ENCODE peak calls at places on chromosomes 12 and 14, in seven cellular contexts. One of them, this sample, is unnamed.

GRCh38 chr12:25052191-25053020 is 103.5 kb upstream of the BCAT1 start:
- DNase-seq in H1: no peak
- DNase-seq in tibial artery: no peak
- DNase-seq in upper lobe of left lung: peak
- DNase-seq in AG04450: no peak
- DNase-seq in GM23338: peak
- DNase-seq in HL-60: peak
- DNase-seq in this sample: no peak

GRCh38 chr14:32478027-32478426 is 148.9 kb downstream of the AKAP6 start:
- DNase-seq in H1: no peak
- DNase-seq in tibial artery: no peak
- DNase-seq in upper lobe of left lung: no peak
- DNase-seq in AG04450: no peak
- DNase-seq in GM23338: no peak
- DNase-seq in HL-60: no peak
- DNase-seq in this sample: no peak

GRCh38 chr12:123937707-123938600 is 34.7 kb downstream of the CCDC92 start:
- DNase-seq in H1: no peak
- DNase-seq in tibial artery: no peak
- DNase-seq in upper lobe of left lung: peak
- DNase-seq in AG04450: no peak
- DNase-seq in GM23338: no peak
- DNase-seq in HL-60: no peak
- DNase-seq in this sample: no peak

GRCh38 chr12:66269757-66270383 is 32.4 kb upstream of the HELB start:
- DNase-seq in H1: no peak
- DNase-seq in tibial artery: no peak
- DNase-seq in upper lobe of left lung: no peak
- DNase-seq in AG04450: peak
- DNase-seq in GM23338: peak
- DNase-seq in HL-60: no peak
- DNase-seq in this sample: no peak

GRCh38 chr12:53378705-53379388 is 1.1 kb upstream of the SP1 start:
- DNase-seq in H1: no peak
- DNase-seq in tibial artery: no peak
- DNase-seq in upper lobe of left lung: no peak
- DNase-seq in AG04450: no peak
- DNase-seq in GM23338: peak
- DNase-seq in HL-60: peak
- DNase-seq in this sample: no peak

GRCh38 chr12:27163048-27163715 is 80.8 kb upstream of the C12orf71 start:
- DNase-seq in H1: no peak
- DNase-seq in tibial artery: no peak
- DNase-seq in upper lobe of left lung: no peak
- DNase-seq in AG04450: no peak
- DNase-seq in GM23338: peak
- DNase-seq in HL-60: no peak
- DNase-seq in this sample: no peak

GRCh38 chr12:128825845-128826244 is 2.1 kb upstream of the SLC15A4 start:
- DNase-seq in H1: no peak
- DNase-seq in tibial artery: no peak
- DNase-seq in upper lobe of left lung: no peak
- DNase-seq in AG04450: no peak
- DNase-seq in GM23338: no peak
- DNase-seq in HL-60: no peak
- DNase-seq in this sample: no peak

GRCh38 chr14:25537846-25538455 is 488.0 kb upstream of the STXBP6 start:
- DNase-seq in H1: peak
- DNase-seq in tibial artery: no peak
- DNase-seq in upper lobe of left lung: no peak
- DNase-seq in AG04450: no peak
- DNase-seq in GM23338: peak
- DNase-seq in HL-60: no peak
- DNase-seq in this sample: no peak

DNA sequence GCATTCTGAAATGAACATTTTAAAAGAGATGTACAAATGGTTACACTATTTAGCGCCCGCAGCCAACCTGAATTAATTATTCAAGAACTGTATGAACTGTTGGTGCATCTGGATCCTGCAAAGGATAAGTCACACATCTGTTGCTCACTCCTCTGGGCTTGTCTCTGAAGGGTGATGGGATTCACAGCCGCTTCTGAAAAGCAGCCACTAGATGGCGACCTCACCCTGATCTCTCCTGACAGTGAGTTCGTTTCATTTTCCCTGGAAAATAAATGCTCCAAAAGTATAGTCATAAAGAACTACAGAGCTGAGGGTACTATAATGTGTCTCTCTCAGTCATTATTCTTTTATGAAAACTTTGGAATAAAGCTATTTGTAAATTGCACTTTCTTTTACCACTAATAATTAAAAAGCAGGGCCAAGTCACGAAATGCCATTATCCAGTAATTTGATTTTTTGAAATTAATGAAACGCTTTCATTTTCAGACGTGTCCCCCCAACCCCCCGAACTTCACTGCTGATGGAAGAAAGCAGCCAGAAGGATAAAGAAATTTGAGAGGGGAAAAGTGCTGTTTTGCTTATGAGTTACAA is 789.6 kb downstream of the NRXN3 start:
- DNase-seq in H1: peak
- DNase-seq in tibial artery: peak
- DNase-seq in upper lobe of left lung: peak
- DNase-seq in AG04450: peak
- DNase-seq in GM23338: peak
- DNase-seq in HL-60: peak
- DNase-seq in this sample: no peak
- H3K4me3 ChIP-seq in H1: no peak
- H3K4me3 ChIP-seq in tibial artery: peak
- H3K4me3 ChIP-seq in upper lobe of left lung: no peak
- H3K4me3 ChIP-seq in AG04450: no peak
- H3K4me3 ChIP-seq in GM23338: no peak
- H3K4me3 ChIP-seq in HL-60: no peak
- H3K4me3 ChIP-seq in this sample: peak

GRCh38 chr12:12665194-12665593 is 30.8 kb downstream of the GPR19 start:
- DNase-seq in H1: no peak
- DNase-seq in tibial artery: no peak
- DNase-seq in upper lobe of left lung: no peak
- DNase-seq in AG04450: no peak
- DNase-seq in GM23338: peak
- DNase-seq in HL-60: no peak
- DNase-seq in this sample: no peak
- TF ChIP-seq CTCF in H1: no peak
- TF ChIP-seq CTCF in tibial artery: no peak
- TF ChIP-seq CTCF in upper lobe of left lung: no peak
- TF ChIP-seq CTCF in AG04450: no peak
- TF ChIP-seq CTCF in GM23338: no peak
- TF ChIP-seq CTCF in HL-60: no peak
- TF ChIP-seq CTCF in this sample: no peak

GRCh38 chr14:93011650-93012317 is 88.8 kb downstream of the CHGA start:
- DNase-seq in H1: no peak
- DNase-seq in tibial artery: no peak
- DNase-seq in upper lobe of left lung: no peak
- DNase-seq in AG04450: no peak
- DNase-seq in GM23338: no peak
- DNase-seq in HL-60: no peak
- DNase-seq in this sample: no peak
- H3K27ac ChIP-seq in H1: no peak
- H3K27ac ChIP-seq in tibial artery: peak
- H3K27ac ChIP-seq in upper lobe of left lung: no peak
- H3K27ac ChIP-seq in AG04450: no peak
- H3K27ac ChIP-seq in GM23338: no peak
- H3K27ac ChIP-seq in HL-60: no peak
- H3K27ac ChIP-seq in this sample: no peak

GRCh38 chr12:122004633-122005071 is 17.0 kb upstream of the BCL7A start:
- DNase-seq in H1: no peak
- DNase-seq in tibial artery: no peak
- DNase-seq in upper lobe of left lung: no peak
- DNase-seq in AG04450: no peak
- DNase-seq in GM23338: no peak
- DNase-seq in HL-60: no peak
- DNase-seq in this sample: no peak

GRCh38 chr12:122001379-122002209 is 20.1 kb upstream of the BCL7A start:
- DNase-seq in H1: no peak
- DNase-seq in tibial artery: no peak
- DNase-seq in upper lobe of left lung: no peak
- DNase-seq in AG04450: no peak
- DNase-seq in GM23338: peak
- DNase-seq in HL-60: no peak
- DNase-seq in this sample: no peak

GRCh38 chr12:122006186-122006926 is 15.3 kb upstream of the BCL7A start:
- DNase-seq in H1: no peak
- DNase-seq in tibial artery: no peak
- DNase-seq in upper lobe of left lung: no peak
- DNase-seq in AG04450: no peak
- DNase-seq in GM23338: no peak
- DNase-seq in HL-60: no peak
- DNase-seq in this sample: no peak

GRCh38 chr12:122003646-122004611 is 17.8 kb upstream of the BCL7A start:
- DNase-seq in H1: no peak
- DNase-seq in tibial artery: no peak
- DNase-seq in upper lobe of left lung: no peak
- DNase-seq in AG04450: no peak
- DNase-seq in GM23338: no peak
- DNase-seq in HL-60: no peak
- DNase-seq in this sample: no peak

GRCh38 chr12:122005252-122005651 is 16.4 kb upstream of the BCL7A start:
- DNase-seq in H1: no peak
- DNase-seq in tibial artery: no peak
- DNase-seq in upper lobe of left lung: no peak
- DNase-seq in AG04450: no peak
- DNase-seq in GM23338: no peak
- DNase-seq in HL-60: no peak
- DNase-seq in this sample: no peak
- H3K4me3 ChIP-seq in H1: no peak
- H3K4me3 ChIP-seq in tibial artery: no peak
- H3K4me3 ChIP-seq in upper lobe of left lung: no peak
- H3K4me3 ChIP-seq in AG04450: no peak
- H3K4me3 ChIP-seq in GM23338: no peak
- H3K4me3 ChIP-seq in HL-60: no peak
- H3K4me3 ChIP-seq in this sample: no peak

DNA sequence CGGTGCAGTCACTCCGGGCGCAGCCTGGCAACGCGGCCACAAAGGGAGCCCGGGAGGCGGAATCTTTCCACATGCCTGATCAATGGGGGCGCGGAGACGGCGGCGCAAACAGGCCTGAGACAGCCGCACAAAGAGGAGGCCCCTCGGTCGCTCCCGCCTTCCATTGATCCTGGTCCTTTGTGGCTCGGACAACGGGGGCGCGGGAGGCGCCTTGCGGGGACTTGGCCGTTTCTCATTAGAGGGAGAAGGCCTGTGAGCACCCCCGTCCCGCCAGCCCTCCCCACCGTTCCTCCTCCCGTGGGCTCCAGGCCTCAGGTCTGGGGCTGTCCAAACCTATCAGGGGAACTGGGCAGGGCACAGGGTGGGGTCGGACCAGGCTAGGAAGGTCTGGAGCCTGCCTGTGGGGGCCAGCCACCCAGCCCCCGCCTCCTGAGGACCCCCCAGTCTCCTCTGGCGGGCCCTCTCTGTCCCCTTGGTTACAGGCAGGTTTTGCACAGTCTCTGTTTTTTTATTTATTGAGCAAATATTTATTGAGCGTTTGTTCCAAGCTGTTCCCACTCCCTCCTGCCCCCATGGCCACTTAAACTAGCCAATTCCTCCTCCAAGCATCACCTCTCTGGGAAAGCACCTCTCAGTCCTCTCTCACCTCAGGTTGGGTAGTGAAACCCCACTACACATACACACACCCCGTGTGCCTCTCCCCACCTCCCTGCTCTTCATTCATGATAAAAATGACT is 29.0 kb upstream of the MSI1 start:
- DNase-seq in H1: peak
- DNase-seq in tibial artery: no peak
- DNase-seq in upper lobe of left lung: no peak
- DNase-seq in AG04450: no peak
- DNase-seq in GM23338: peak
- DNase-seq in HL-60: no peak
- DNase-seq in this sample: no peak
- TF ChIP-seq CTCF in H1: no peak
- TF ChIP-seq CTCF in tibial artery: no peak
- TF ChIP-seq CTCF in upper lobe of left lung: no peak
- TF ChIP-seq CTCF in AG04450: no peak
- TF ChIP-seq CTCF in GM23338: no peak
- TF ChIP-seq CTCF in HL-60: no peak
- TF ChIP-seq CTCF in this sample: no peak

GRCh38 chr14:103549361-103550311 is 12.8 kb downstream of the BAG5 start:
- DNase-seq in H1: no peak
- DNase-seq in tibial artery: no peak
- DNase-seq in upper lobe of left lung: no peak
- DNase-seq in AG04450: no peak
- DNase-seq in GM23338: no peak
- DNase-seq in HL-60: no peak
- DNase-seq in this sample: no peak

GRCh38 chr14:103550451-103551337 is 11.8 kb downstream of the BAG5 start:
- DNase-seq in H1: no peak
- DNase-seq in tibial artery: no peak
- DNase-seq in upper lobe of left lung: no peak
- DNase-seq in AG04450: no peak
- DNase-seq in GM23338: no peak
- DNase-seq in HL-60: no peak
- DNase-seq in this sample: no peak

GRCh38 chr14:103552011-103552797 is 10.3 kb downstream of the BAG5 start:
- DNase-seq in H1: no peak
- DNase-seq in tibial artery: peak
- DNase-seq in upper lobe of left lung: peak
- DNase-seq in AG04450: no peak
- DNase-seq in GM23338: no peak
- DNase-seq in HL-60: no peak
- DNase-seq in this sample: peak

GRCh38 chr14:103552811-103553210 is 9.6 kb downstream of the BAG5 start:
- DNase-seq in H1: no peak
- DNase-seq in tibial artery: no peak
- DNase-seq in upper lobe of left lung: no peak
- DNase-seq in AG04450: no peak
- DNase-seq in GM23338: no peak
- DNase-seq in HL-60: no peak
- DNase-seq in this sample: no peak

GRCh38 chr14:103551338-103551762 is 11.1 kb downstream of the BAG5 start:
- DNase-seq in H1: no peak
- DNase-seq in tibial artery: peak
- DNase-seq in upper lobe of left lung: no peak
- DNase-seq in AG04450: no peak
- DNase-seq in GM23338: no peak
- DNase-seq in HL-60: no peak
- DNase-seq in this sample: peak
- H3K27ac ChIP-seq in H1: no peak
- H3K27ac ChIP-seq in tibial artery: peak
- H3K27ac ChIP-seq in upper lobe of left lung: peak
- H3K27ac ChIP-seq in AG04450: no peak
- H3K27ac ChIP-seq in GM23338: no peak
- H3K27ac ChIP-seq in HL-60: no peak
- H3K27ac ChIP-seq in this sample: peak

DNA sequence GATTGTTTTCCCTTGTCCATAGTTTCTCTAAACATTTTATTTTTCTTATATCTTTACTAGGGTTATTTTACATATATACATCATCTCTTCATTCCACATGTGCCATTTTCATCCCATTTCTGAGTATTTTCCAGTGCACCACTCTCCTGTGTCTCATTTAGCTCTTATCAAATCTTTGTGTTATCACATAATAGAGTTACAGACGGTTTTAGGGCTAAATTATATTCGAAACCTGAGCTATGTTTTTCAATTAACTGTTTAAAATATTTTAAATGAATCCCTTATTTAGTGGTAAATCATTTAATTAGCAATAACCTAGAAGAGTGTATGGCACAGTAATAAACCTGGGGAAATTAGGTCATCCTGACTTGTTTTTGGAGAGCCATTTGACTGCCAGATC is 160.4 kb upstream of the DCN start:
- DNase-seq in H1: no peak
- DNase-seq in tibial artery: no peak
- DNase-seq in upper lobe of left lung: no peak
- DNase-seq in AG04450: no peak
- DNase-seq in GM23338: no peak
- DNase-seq in HL-60: no peak
- DNase-seq in this sample: no peak
- H3K4me3 ChIP-seq in H1: no peak
- H3K4me3 ChIP-seq in tibial artery: no peak
- H3K4me3 ChIP-seq in upper lobe of left lung: no peak
- H3K4me3 ChIP-seq in AG04450: no peak
- H3K4me3 ChIP-seq in GM23338: no peak
- H3K4me3 ChIP-seq in HL-60: no peak
- H3K4me3 ChIP-seq in this sample: no peak

This sample was measured in coronary artery.